ENCODE peak calls at places on chromosomes 3 and 15, in nine cellular contexts. One of them, this sample, is unnamed.

GRCh38 chr3:128170866-128171516 is 17.7 kb downstream of the EEFSEC start:
- DNase-seq in IMR-90: peak; percentile 83
- DNase-seq in PC-3: peak; percentile 73
- DNase-seq in CD4-positive, alpha-beta T cell: no peak
- DNase-seq in PC-9: peak; percentile 69
- DNase-seq in heart right ventricle: peak; percentile 70
- DNase-seq in Panc1: peak; percentile 36
- DNase-seq in transverse colon: peak; percentile 47
- DNase-seq in left ventricle myocardium inferior: no peak
- DNase-seq in this sample: peak; percentile 67

GRCh38 chr3:61110576-61110975 is 140.7 kb downstream of the FHIT start:
- DNase-seq in left ventricle myocardium inferior: no peak
- DNase-seq in transverse colon: no peak
- DNase-seq in heart right ventricle: no peak
- DNase-seq in CD4-positive, alpha-beta T cell: no peak
- DNase-seq in Panc1: no peak
- DNase-seq in PC-3: no peak
- DNase-seq in IMR-90: no peak
- DNase-seq in PC-9: no peak
- DNase-seq in this sample: no peak

GRCh38 chr3:37741644-37742043 is 120.0 kb upstream of the CTDSPL start:
- DNase-seq in left ventricle myocardium inferior: peak; percentile 63
- DNase-seq in IMR-90: no peak
- DNase-seq in transverse colon: peak; percentile 47
- DNase-seq in CD4-positive, alpha-beta T cell: no peak
- DNase-seq in Panc1: no peak
- DNase-seq in heart right ventricle: peak; percentile 65
- DNase-seq in PC-9: no peak
- DNase-seq in PC-3: peak; percentile 58
- DNase-seq in this sample: no peak

GRCh38 chr3:11476814-11477213 is 166.9 kb downstream of the VGLL4 start:
- DNase-seq in PC-9: no peak
- DNase-seq in CD4-positive, alpha-beta T cell: no peak
- DNase-seq in left ventricle myocardium inferior: no peak
- DNase-seq in heart right ventricle: no peak
- DNase-seq in transverse colon: no peak
- DNase-seq in Panc1: no peak
- DNase-seq in PC-3: no peak
- DNase-seq in IMR-90: no peak
- DNase-seq in this sample: no peak

GRCh38 chr3:85576091-85576690 is 617.4 kb downstream of the CADM2 start:
- DNase-seq in left ventricle myocardium inferior: no peak
- DNase-seq in heart right ventricle: peak; percentile 42
- DNase-seq in CD4-positive, alpha-beta T cell: peak; percentile 2
- DNase-seq in Panc1: peak; percentile 45
- DNase-seq in IMR-90: peak; percentile 55
- DNase-seq in PC-3: peak; percentile 85
- DNase-seq in transverse colon: peak; percentile 42
- DNase-seq in PC-9: no peak
- DNase-seq in this sample: peak; percentile 11

GRCh38 chr3:48859188-48859587 is 11.5 kb upstream of the PRKAR2A start:
- DNase-seq in PC-9: no peak
- DNase-seq in left ventricle myocardium inferior: no peak
- DNase-seq in IMR-90: no peak
- DNase-seq in heart right ventricle: no peak
- DNase-seq in Panc1: no peak
- DNase-seq in transverse colon: no peak
- DNase-seq in PC-3: no peak
- DNase-seq in CD4-positive, alpha-beta T cell: no peak
- DNase-seq in this sample: no peak

GRCh38 chr3:175199961-175200360 is 340.8 kb downstream of the NAALADL2 start:
- DNase-seq in IMR-90: peak; percentile 45
- DNase-seq in transverse colon: no peak
- DNase-seq in left ventricle myocardium inferior: no peak
- DNase-seq in heart right ventricle: no peak
- DNase-seq in CD4-positive, alpha-beta T cell: no peak
- DNase-seq in PC-9: no peak
- DNase-seq in Panc1: no peak
- DNase-seq in PC-3: no peak
- DNase-seq in this sample: no peak

GRCh38 chr15:68436680-68437079 is 4.7 kb upstream of the ITGA11 start:
- DNase-seq in PC-3: no peak
- DNase-seq in left ventricle myocardium inferior: no peak
- DNase-seq in PC-9: no peak
- DNase-seq in transverse colon: no peak
- DNase-seq in Panc1: no peak
- DNase-seq in IMR-90: no peak
- DNase-seq in CD4-positive, alpha-beta T cell: no peak
- DNase-seq in heart right ventricle: no peak
- DNase-seq in this sample: no peak

GRCh38 chr15:82804575-82804949 is 1.3 kb downstream of the FSD2 start:
- DNase-seq in IMR-90: no peak
- DNase-seq in transverse colon: no peak
- DNase-seq in PC-9: no peak
- DNase-seq in Panc1: no peak
- DNase-seq in heart right ventricle: no peak
- DNase-seq in PC-3: no peak
- DNase-seq in left ventricle myocardium inferior: no peak
- DNase-seq in CD4-positive, alpha-beta T cell: no peak
- DNase-seq in this sample: no peak

GRCh38 chr3:141797819-141798405 is 34.7 kb downstream of the GRK7 start:
- DNase-seq in left ventricle myocardium inferior: no peak
- DNase-seq in transverse colon: no peak
- DNase-seq in PC-9: no peak
- DNase-seq in Panc1: no peak
- DNase-seq in heart right ventricle: peak; percentile 12
- DNase-seq in PC-3: no peak
- DNase-seq in CD4-positive, alpha-beta T cell: no peak
- DNase-seq in IMR-90: no peak
- DNase-seq in this sample: no peak

GRCh38 chr3:24264748-24265158 is 229.9 kb downstream of the THRB start:
- DNase-seq in left ventricle myocardium inferior: no peak
- DNase-seq in IMR-90: peak; percentile 32
- DNase-seq in PC-9: no peak
- DNase-seq in CD4-positive, alpha-beta T cell: no peak
- DNase-seq in PC-3: peak; percentile 81
- DNase-seq in transverse colon: no peak
- DNase-seq in heart right ventricle: no peak
- DNase-seq in Panc1: no peak
- DNase-seq in this sample: no peak

GRCh38 chr3:187709155-187709554 is 6.8 kb upstream of the RTP2 start:
- DNase-seq in transverse colon: no peak
- DNase-seq in left ventricle myocardium inferior: no peak
- DNase-seq in Panc1: no peak
- DNase-seq in heart right ventricle: no peak
- DNase-seq in IMR-90: no peak
- DNase-seq in PC-9: no peak
- DNase-seq in PC-3: peak; percentile 25
- DNase-seq in CD4-positive, alpha-beta T cell: no peak
- DNase-seq in this sample: no peak

GRCh38 chr3:59115355-59116136 is 65.7 kb upstream of the CFAP20DC start:
- DNase-seq in PC-9: no peak
- DNase-seq in left ventricle myocardium inferior: no peak
- DNase-seq in CD4-positive, alpha-beta T cell: no peak
- DNase-seq in heart right ventricle: no peak
- DNase-seq in IMR-90: peak; percentile 24
- DNase-seq in transverse colon: no peak
- DNase-seq in Panc1: no peak
- DNase-seq in PC-3: peak; percentile 41
- DNase-seq in this sample: no peak

GRCh38 chr15:26011916-26012315 is 148.8 kb upstream of the ATP10A start:
- DNase-seq in left ventricle myocardium inferior: no peak
- DNase-seq in transverse colon: no peak
- DNase-seq in PC-9: no peak
- DNase-seq in PC-3: no peak
- DNase-seq in IMR-90: no peak
- DNase-seq in heart right ventricle: no peak
- DNase-seq in Panc1: no peak
- DNase-seq in CD4-positive, alpha-beta T cell: no peak
- DNase-seq in this sample: no peak

GRCh38 chr15:99251436-99251821 is at the start of gene LRRC28:
- DNase-seq in PC-3: no peak
- DNase-seq in left ventricle myocardium inferior: no peak
- DNase-seq in PC-9: no peak
- DNase-seq in CD4-positive, alpha-beta T cell: no peak
- DNase-seq in Panc1: no peak
- DNase-seq in heart right ventricle: no peak
- DNase-seq in IMR-90: no peak
- DNase-seq in transverse colon: no peak
- DNase-seq in this sample: no peak

GRCh38 chr3:174937488-174937887 is 78.4 kb downstream of the NAALADL2 start:
- DNase-seq in left ventricle myocardium inferior: no peak
- DNase-seq in PC-9: no peak
- DNase-seq in heart right ventricle: no peak
- DNase-seq in transverse colon: no peak
- DNase-seq in IMR-90: peak; percentile 85
- DNase-seq in Panc1: no peak
- DNase-seq in PC-3: peak; percentile 85
- DNase-seq in CD4-positive, alpha-beta T cell: no peak
- DNase-seq in this sample: no peak

GRCh38 chr3:38782148-38782547 is 33.9 kb downstream of the SCN10A start:
- DNase-seq in left ventricle myocardium inferior: no peak
- DNase-seq in PC-9: no peak
- DNase-seq in heart right ventricle: no peak
- DNase-seq in PC-3: peak; percentile 17
- DNase-seq in CD4-positive, alpha-beta T cell: no peak
- DNase-seq in IMR-90: no peak
- DNase-seq in transverse colon: no peak
- DNase-seq in Panc1: no peak
- DNase-seq in this sample: no peak

GRCh38 chr3:69143605-69144004 is 21.2 kb upstream of the LMOD3 start:
- DNase-seq in heart right ventricle: no peak
- DNase-seq in transverse colon: no peak
- DNase-seq in IMR-90: peak; percentile 18
- DNase-seq in Panc1: no peak
- DNase-seq in left ventricle myocardium inferior: no peak
- DNase-seq in PC-3: peak; percentile 36
- DNase-seq in CD4-positive, alpha-beta T cell: no peak
- DNase-seq in PC-9: peak; percentile 75
- DNase-seq in this sample: no peak

GRCh38 chr3:175512700-175513099 is 653.6 kb downstream of the NAALADL2 start:
- DNase-seq in CD4-positive, alpha-beta T cell: no peak
- DNase-seq in transverse colon: no peak
- DNase-seq in PC-3: no peak
- DNase-seq in left ventricle myocardium inferior: no peak
- DNase-seq in heart right ventricle: no peak
- DNase-seq in PC-9: no peak
- DNase-seq in IMR-90: no peak
- DNase-seq in Panc1: no peak
- DNase-seq in this sample: no peak

GRCh38 chr15:69002783-69003182 is 11.7 kb upstream of the NOX5 start:
- DNase-seq in PC-9: no peak
- DNase-seq in CD4-positive, alpha-beta T cell: no peak
- DNase-seq in transverse colon: no peak
- DNase-seq in IMR-90: no peak
- DNase-seq in PC-3: no peak
- DNase-seq in heart right ventricle: no peak
- DNase-seq in Panc1: no peak
- DNase-seq in left ventricle myocardium inferior: no peak
- DNase-seq in this sample: no peak

GRCh38 chr3:93855406-93855805 is 118.3 kb downstream of the PROS1 start:
- DNase-seq in transverse colon: no peak
- DNase-seq in IMR-90: no peak
- DNase-seq in CD4-positive, alpha-beta T cell: no peak
- DNase-seq in Panc1: no peak
- DNase-seq in left ventricle myocardium inferior: no peak
- DNase-seq in PC-3: no peak
- DNase-seq in heart right ventricle: no peak
- DNase-seq in PC-9: no peak
- DNase-seq in this sample: no peak
- H3K9me3 ChIP-seq in transverse colon: no peaks in the 10 kb centered on the region
- H3K9me3 ChIP-seq in IMR-90: no peaks in the 10 kb centered on the region
- H3K9me3 ChIP-seq in CD4-positive, alpha-beta T cell: no peaks in the 10 kb centered on the region
- H3K9me3 ChIP-seq in Panc1: no peaks in the 10 kb centered on the region
- H3K9me3 ChIP-seq in left ventricle myocardium inferior: peaks cover 10% of the 10 kb centered on the region
- H3K9me3 ChIP-seq in PC-3: no peaks in the 10 kb centered on the region
- H3K9me3 ChIP-seq in heart right ventricle: peaks cover 8% of the 10 kb centered on the region
- H3K9me3 ChIP-seq in PC-9: no peaks in the 10 kb centered on the region
- H3K9me3 ChIP-seq in this sample: no peaks in the 10 kb centered on the region

GRCh38 chr15:33735143-33735542 is 233.2 kb upstream of the CHRM5 start:
- DNase-seq in Panc1: no peak
- DNase-seq in IMR-90: no peak
- DNase-seq in PC-9: no peak
- DNase-seq in transverse colon: no peak
- DNase-seq in left ventricle myocardium inferior: no peak
- DNase-seq in CD4-positive, alpha-beta T cell: no peak
- DNase-seq in heart right ventricle: no peak
- DNase-seq in PC-3: no peak
- DNase-seq in this sample: no peak

GRCh38 chr15:33724321-33725036 is 243.8 kb upstream of the CHRM5 start:
- DNase-seq in PC-9: no peak
- DNase-seq in Panc1: no peak
- DNase-seq in left ventricle myocardium inferior: no peak
- DNase-seq in heart right ventricle: no peak
- DNase-seq in CD4-positive, alpha-beta T cell: no peak
- DNase-seq in transverse colon: no peak
- DNase-seq in IMR-90: no peak
- DNase-seq in PC-3: no peak
- DNase-seq in this sample: no peak

GRCh38 chr15:33730815-33731214 is 237.5 kb upstream of the CHRM5 start:
- DNase-seq in CD4-positive, alpha-beta T cell: no peak
- DNase-seq in IMR-90: no peak
- DNase-seq in left ventricle myocardium inferior: no peak
- DNase-seq in heart right ventricle: no peak
- DNase-seq in transverse colon: no peak
- DNase-seq in PC-3: no peak
- DNase-seq in PC-9: no peak
- DNase-seq in Panc1: no peak
- DNase-seq in this sample: no peak

GRCh38 chr15:33729648-33730047 is 238.6 kb upstream of the CHRM5 start:
- DNase-seq in PC-3: peak; percentile 79
- DNase-seq in CD4-positive, alpha-beta T cell: no peak
- DNase-seq in PC-9: no peak
- DNase-seq in IMR-90: peak; percentile 5
- DNase-seq in heart right ventricle: no peak
- DNase-seq in Panc1: no peak
- DNase-seq in transverse colon: no peak
- DNase-seq in left ventricle myocardium inferior: no peak
- DNase-seq in this sample: no peak
- TF ChIP-seq CTCF in PC-3: peak; percentile 72
- TF ChIP-seq CTCF in CD4-positive, alpha-beta T cell: no peak
- TF ChIP-seq CTCF in PC-9: no peak
- TF ChIP-seq CTCF in IMR-90: peak; percentile 13
- TF ChIP-seq CTCF in heart right ventricle: no peak
- TF ChIP-seq CTCF in Panc1: peak; percentile 38
- TF ChIP-seq CTCF in transverse colon: no peak
- TF ChIP-seq CTCF in left ventricle myocardium inferior: no peak
- TF ChIP-seq CTCF in this sample: peak; percentile 26

GRCh38 chr15:45048784-45049631 is 26.0 kb downstream of the SORD start:
- DNase-seq in Panc1: no peak
- DNase-seq in left ventricle myocardium inferior: no peak
- DNase-seq in transverse colon: no peak
- DNase-seq in heart right ventricle: peak; percentile 7
- DNase-seq in IMR-90: peak; percentile 40
- DNase-seq in CD4-positive, alpha-beta T cell: no peak
- DNase-seq in PC-3: no peak
- DNase-seq in PC-9: no peak
- DNase-seq in this sample: no peak
- H3K9me3 ChIP-seq in Panc1: no peaks in the 10 kb centered on the region
- H3K9me3 ChIP-seq in left ventricle myocardium inferior: peaks cover 11% of the 10 kb centered on the region
- H3K9me3 ChIP-seq in transverse colon: no peaks in the 10 kb centered on the region
- H3K9me3 ChIP-seq in heart right ventricle: no peaks in the 10 kb centered on the region
- H3K9me3 ChIP-seq in IMR-90: no peaks in the 10 kb centered on the region
- H3K9me3 ChIP-seq in CD4-positive, alpha-beta T cell: no peaks in the 10 kb centered on the region
- H3K9me3 ChIP-seq in PC-3: no peaks in the 10 kb centered on the region
- H3K9me3 ChIP-seq in PC-9: no peaks in the 10 kb centered on the region
- H3K9me3 ChIP-seq in this sample: no peaks in the 10 kb centered on the region

GRCh38 chr3:13139471-13140065 is 66.3 kb upstream of the IQSEC1 start:
- DNase-seq in PC-9: no peak
- DNase-seq in CD4-positive, alpha-beta T cell: no peak
- DNase-seq in left ventricle myocardium inferior: no peak
- DNase-seq in PC-3: no peak
- DNase-seq in Panc1: no peak
- DNase-seq in heart right ventricle: no peak
- DNase-seq in transverse colon: no peak
- DNase-seq in IMR-90: no peak
- DNase-seq in this sample: no peak
- TF ChIP-seq CTCF in PC-9: no peak
- TF ChIP-seq CTCF in CD4-positive, alpha-beta T cell: no peak
- TF ChIP-seq CTCF in left ventricle myocardium inferior: no peak
- TF ChIP-seq CTCF in PC-3: no peak
- TF ChIP-seq CTCF in Panc1: no peak
- TF ChIP-seq CTCF in heart right ventricle: no peak
- TF ChIP-seq CTCF in transverse colon: no peak
- TF ChIP-seq CTCF in IMR-90: no peak
- TF ChIP-seq CTCF in this sample: no peak